ENCODE peak calls at places on chromosomes 1 and 21, in four cellular contexts. T is HCT116, A is K562, O is GM23248. V is an unnamed sample. For H3K79me2 and H3K9me3, the result is how much of the 10 kb centered on the place peaks cover.

GRCh38 chr1:52627028-52627427 is 5.9 kb upstream of the SHISAL2A start:
- DNase-seq in T (no peak), A (no peak), O (no peak), V (no peak)

GRCh38 chr1:111909010-111909409 is 80.5 kb downstream of the KCND3 start:
- DNase-seq in O (no peak), A (no peak), T (no peak), V (no peak)

GRCh38 chr1:183915634-183916510 is 111.0 kb downstream of the RGL1 start:
- DNase-seq in T (peak), O (peak), A (peak), V (peak)

GRCh38 chr1:33045814-33046213 is 9.1 kb upstream of the AK2 start:
- DNase-seq in A (no peak), T (no peak), O (no peak), V (no peak)

GRCh38 chr1:167332503-167332902 is 111.8 kb downstream of the POU2F1 start:
- DNase-seq in T (no peak), O (peak), A (peak), V (peak)

GRCh38 chr1:30407862-30408580 is 315.4 kb downstream of the MATN1 start:
- DNase-seq in O (peak), T (no peak), A (no peak), V (no peak)

GRCh38 chr1:202106340-202107284 is 16.1 kb upstream of the GPR37L1 start:
- DNase-seq in A (peak), T (peak), O (peak), V (no peak)

GRCh38 chr1:32998997-32999396 is 34.4 kb upstream of the RNF19B start:
- DNase-seq in T (no peak), A (no peak), O (no peak), V (no peak)

GRCh38 chr1:200346744-200347143 is 63.1 kb downstream of the ZNF281 start:
- DNase-seq in A (no peak), O (peak), T (no peak), V (no peak)

GRCh38 chr1:244205171-244205570 is 154.1 kb downstream of the ZBTB18 start:
- DNase-seq in T (no peak), O (peak), A (no peak), V (no peak)

GRCh38 chr1:198556969-198557368 is 16.5 kb upstream of the ATP6V1G3 start:
- DNase-seq in A (peak), O (peak), T (no peak), V (no peak)

GRCh38 chr1:90550616-90551406 is 166.3 kb downstream of the BARHL2 start:
- DNase-seq in O (no peak), A (no peak), T (no peak), V (no peak)

GRCh38 chr1:173823776-173824314 is 628 bp upstream of the DARS2 start:
- DNase-seq in A (no peak), T (no peak), O (peak), V (no peak)

GRCh38 chr21:26140185-26140584 is 30.4 kb downstream of the APP start:
- DNase-seq in A (peak), T (peak), O (peak), V (peak)

GRCh38 chr1:82185084-82185483 is 384.4 kb downstream of the ADGRL2 start:
- DNase-seq in A (no peak), O (no peak), T (no peak), V (no peak)

GRCh38 chr1:55586771-55587170 is 371.6 kb upstream of the USP24 start:
- DNase-seq in O (no peak), T (no peak), A (no peak), V (no peak)

GRCh38 chr1:60547821-60548220 is 474.3 kb upstream of the C1orf87 start:
- DNase-seq in O (no peak), A (no peak), T (no peak), V (peak)

GRCh38 chr21:35416866-35417453 is 367.9 kb upstream of the RUNX1 start:
- DNase-seq in A (no peak), T (no peak), O (no peak), V (no peak)

GRCh38 chr21:42311816-42312625 is 3.2 kb downstream of the TFF3 start:
- DNase-seq in A (no peak), T (no peak), O (no peak), V (no peak)

GRCh38 chr1:240329443-240329842 is 237.8 kb downstream of the FMN2 start:
- DNase-seq in O (no peak), A (no peak), T (no peak), V (no peak)

GRCh38 chr1:7209340-7209739 is 424.1 kb downstream of the CAMTA1 start:
- DNase-seq in T (no peak), A (no peak), O (no peak), V (no peak)

GRCh38 chr21:42105476-42105875 is 34.4 kb downstream of the UMODL1 start:
- DNase-seq in T (no peak), O (no peak), A (no peak), V (no peak)

GRCh38 chr1:101357444-101357986 is 120.7 kb downstream of the S1PR1 start:
- DNase-seq in O (peak), A (peak), T (peak), V (peak)

GRCh38 chr1:110280126-110280525 is 59.1 kb upstream of the RBM15 start:
- DNase-seq in O (no peak), T (no peak), A (no peak), V (no peak)

GRCh38 chr1:206792939-206793607 is 20.8 kb upstream of the IL10 start:
- DNase-seq in T (no peak), O (no peak), A (no peak), V (no peak)

GRCh38 chr1:205543351-205544305 is 39.2 kb downstream of the CDK18 start:
- DNase-seq in A (peak), O (peak), T (no peak), V (peak)

GRCh38 chr1:224113005-224113404 is 906 bp upstream of the FBXO28 start:
- DNase-seq in O (no peak), T (no peak), A (no peak), V (no peak)

GRCh38 chr1:224116131-224116530 is 2.2 kb downstream of the FBXO28 start:
- DNase-seq in T (peak), O (peak), A (peak), V (peak)

GRCh38 chr1:224114787-224115175 is 870 bp downstream of the FBXO28 start:
- DNase-seq in T (no peak), A (no peak), O (peak), V (peak)

GRCh38 chr1:224113918-224114786 is at the start of gene FBXO28:
- DNase-seq in T (peak), O (peak), A (peak), V (peak)

GRCh38 chr1:224113545-224113917 is 380 bp upstream of the FBXO28 start:
- DNase-seq in T (no peak), A (no peak), O (no peak), V (no peak)
- H3K4me3 ChIP-seq in T (peak), A (peak), O (peak), V (peak)

GRCh38 chr1:10213186-10213585 is 2.8 kb downstream of the KIF1B start:
- DNase-seq in A (no peak), T (no peak), O (peak), V (peak)

GRCh38 chr1:10217748-10218441 is 7.5 kb downstream of the KIF1B start:
- DNase-seq in A (no peak), O (peak), T (no peak), V (peak)

GRCh38 chr1:10212476-10212875 is 2.1 kb downstream of the KIF1B start:
- DNase-seq in T (no peak), A (no peak), O (no peak), V (no peak)

GRCh38 chr1:10220200-10220599 is 9.8 kb downstream of the KIF1B start:
- DNase-seq in T (no peak), O (no peak), A (no peak), V (no peak)

GRCh38 chr1:10216148-10216749 is 5.9 kb downstream of the KIF1B start:
- DNase-seq in O (no peak), T (no peak), A (no peak), V (peak)
- H3K79me2 ChIP-seq in O (half or more), T (half or more), A (under half), V (half or more)

DNA sequence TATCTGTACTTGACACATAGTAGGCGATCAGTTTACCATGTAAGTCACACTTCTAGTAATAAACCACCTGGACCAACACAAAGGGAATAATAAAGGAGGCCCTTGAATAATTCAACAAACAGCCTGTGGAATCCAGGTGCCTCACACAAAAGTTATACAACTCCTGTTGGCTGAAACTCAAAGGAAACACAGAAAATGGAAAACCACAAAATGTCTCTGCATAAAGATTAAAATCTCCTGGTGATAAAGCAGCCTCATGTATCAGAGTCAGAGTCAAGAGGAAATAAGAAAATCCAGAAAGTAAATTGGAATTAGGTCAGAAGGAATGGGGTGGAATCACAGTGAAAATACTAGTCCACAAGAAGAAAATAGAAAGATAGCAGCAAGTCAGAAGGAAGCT is 592.5 kb downstream of the NPHP4 start:
- DNase-seq in T (no peak), O (no peak), A (no peak), V (no peak)
- H3K9me3 ChIP-seq in T (under half), O (under half), A (under half), V (under half)

DNA sequence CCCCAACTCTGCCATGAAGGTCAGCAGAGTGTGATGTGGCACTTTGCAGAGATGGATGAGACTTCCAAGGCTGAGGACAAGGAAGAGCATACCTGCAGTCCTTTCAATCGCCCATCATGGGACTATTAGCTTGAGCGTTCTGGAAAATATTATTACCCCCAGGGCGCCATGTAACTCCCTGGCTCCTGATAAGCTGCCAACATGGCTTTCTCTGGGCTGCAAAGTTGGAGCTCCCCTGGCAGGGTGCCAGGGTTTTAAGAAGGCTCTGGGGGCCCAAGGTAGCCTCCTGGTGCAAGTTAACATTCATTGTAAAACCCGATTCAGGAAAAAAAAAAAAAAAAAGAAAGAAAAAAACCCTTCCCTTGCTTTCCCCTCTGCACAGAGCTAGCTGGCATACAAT is 196.7 kb downstream of the PBX1 start:
- DNase-seq in A (no peak), T (no peak), O (no peak), V (no peak)
- H3K4me3 ChIP-seq in A (no peak), T (no peak), O (no peak), V (no peak)

GRCh38 chr1:39147099-39148025 is 57.1 kb upstream of the MACF1 start:
- DNase-seq in O (no peak), T (no peak), A (no peak), V (peak)
- H3K79me2 ChIP-seq in O (half or more), T (under half), A (under half), V (half or more)

GRCh38 chr1:23362218-23362713 is 7.4 kb downstream of the ZNF436 start:
- DNase-seq in A (no peak), O (peak), T (no peak), V (no peak)

GRCh38 chr1:23354260-23354659 is 10.2 kb upstream of the HNRNPR start:
- DNase-seq in O (no peak), T (no peak), A (no peak), V (no peak)

GRCh38 chr1:23356451-23356850 is 12.4 kb upstream of the HNRNPR start:
- DNase-seq in T (no peak), A (no peak), O (no peak), V (no peak)

GRCh38 chr1:23357112-23357908 is 12.3 kb downstream of the ZNF436 start:
- DNase-seq in T (no peak), A (no peak), O (no peak), V (no peak)

DNA sequence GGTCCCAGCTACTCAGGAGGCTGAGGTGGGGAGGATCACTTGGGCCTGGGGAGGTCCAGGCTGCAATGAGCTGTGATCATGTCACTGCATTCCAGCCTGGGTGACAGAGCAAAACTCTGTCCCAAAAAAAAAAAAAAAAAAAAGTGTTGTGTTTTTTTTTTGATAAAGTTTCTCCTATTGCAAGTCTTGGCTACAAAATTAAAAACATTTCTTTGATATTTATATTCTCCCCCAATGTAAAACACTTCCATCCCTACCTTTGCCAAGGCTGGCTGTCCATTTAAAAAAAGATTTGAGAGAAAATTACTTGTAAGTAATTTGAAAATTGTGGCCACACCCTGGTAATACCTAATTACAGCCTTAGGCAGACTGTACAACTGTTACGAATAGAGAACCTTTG is 11.3 kb downstream of the ZNF436 start:
- DNase-seq in A (no peak), O (no peak), T (no peak), V (no peak)
- H3K9me3 ChIP-seq in A (under half), O (under half), T (under half), V (under half)